ENCODE peak calls at places on chromosomes 4 and X, in five cellular contexts. X, O, C, Q and V are unnamed samples.

GRCh38 chr4:90207887-90208454 is 80.8 kb downstream of the CCSER1 start:
- DNase-seq in X (no peak), O (no peak), C (no peak), Q (no peak), V (no peak)

GRCh38 chrX:139544591-139544990 is 14.1 kb downstream of the F9 start:
- DNase-seq in X (no peak), O (no peak), C (no peak), Q (peak), V (no peak)

GRCh38 chr4:54172156-54172555 is 56.9 kb upstream of the PDGFRA start:
- DNase-seq in X (no peak), O (peak), C (no peak), Q (no peak), V (no peak)

GRCh38 chr4:144592264-144592663 is 53.7 kb upstream of the HHIP start:
- DNase-seq in X (no peak), O (no peak), C (no peak), Q (no peak), V (no peak)

GRCh38 chr4:185566972-185567749 is 31.9 kb upstream of the PDLIM3 start:
- DNase-seq in X (peak), O (peak), C (no peak), Q (no peak), V (peak)

GRCh38 chr4:145785391-145786008 is 105.6 kb downstream of the C4orf51 start:
- DNase-seq in X (no peak), O (peak), C (no peak), Q (no peak), V (no peak)

GRCh38 chr4:133152801-133153526 is 3.9 kb downstream of the PCDH10 start:
- DNase-seq in X (peak), O (no peak), C (no peak), Q (no peak), V (no peak)

GRCh38 chrX:1448793-1449580 is 3.7 kb downstream of the ASMTL start:
- DNase-seq in X (no peak), O (no peak), C (no peak), Q (no peak), V (no peak)

GRCh38 chr4:182918791-182919302 is 1.7 kb upstream of the DCTD start:
- DNase-seq in X (no peak), O (no peak), C (no peak), Q (no peak), V (no peak)

GRCh38 chrX:134396174-134396573 is 63.8 kb upstream of the HPRT1 start:
- DNase-seq in X (no peak), O (peak), C (no peak), Q (peak), V (peak)

GRCh38 chrX:314781-315595 is 3.6 kb downstream of the GTPBP6 start:
- DNase-seq in X (no peak), O (no peak), C (no peak), Q (no peak), V (no peak)

GRCh38 chrX:103063918-103064434 is at the start of gene BEX1:
- DNase-seq in X (peak), O (peak), C (no peak), Q (no peak), V (no peak)

GRCh38 chr4:124266706-124267105 is 445.8 kb downstream of the ANKRD50 start:
- DNase-seq in X (no peak), O (no peak), C (no peak), Q (no peak), V (no peak)

GRCh38 chrX:45628041-45628440 is 427.4 kb upstream of the DIPK2B start:
- DNase-seq in X (no peak), O (peak), C (no peak), Q (no peak), V (no peak)

GRCh38 chrX:119784747-119785446 is 6.5 kb downstream of the RPL39 start:
- DNase-seq in X (no peak), O (peak), C (no peak), Q (peak), V (peak)

GRCh38 chrX:109859673-109860072 is 126.6 kb upstream of the ACSL4 start:
- DNase-seq in X (no peak), O (no peak), C (no peak), Q (no peak), V (no peak)

GRCh38 chrX:41889317-41890025 is 33.9 kb downstream of the CASK start:
- DNase-seq in X (no peak), O (peak), C (no peak), Q (peak), V (peak)

GRCh38 chrX:40009462-40009851 is 88.3 kb downstream of the BCOR start:
- DNase-seq in X (no peak), O (no peak), C (no peak), Q (no peak), V (no peak)

GRCh38 chr4:86554641-86555040 is 39.5 kb upstream of the PTPN13 start:
- DNase-seq in X (no peak), O (no peak), C (no peak), Q (no peak), V (no peak)

GRCh38 chrX:100748133-100748532 is 16.2 kb upstream of the SYTL4 start:
- DNase-seq in X (peak), O (peak), C (no peak), Q (no peak), V (peak)

GRCh38 chr4:176191974-176192373 is 3.4 kb downstream of the SPATA4 start:
- DNase-seq in X (no peak), O (peak), C (no peak), Q (peak), V (peak)

GRCh38 chrX:153766098-153766817 is 2.2 kb downstream of the PLXNB3 start:
- DNase-seq in X (peak), O (peak), C (no peak), Q (peak), V (peak)

GRCh38 chr4:76708986-76709385 is 189.0 kb downstream of the SOWAHB start:
- DNase-seq in X (no peak), O (no peak), C (no peak), Q (no peak), V (no peak)

DNA sequence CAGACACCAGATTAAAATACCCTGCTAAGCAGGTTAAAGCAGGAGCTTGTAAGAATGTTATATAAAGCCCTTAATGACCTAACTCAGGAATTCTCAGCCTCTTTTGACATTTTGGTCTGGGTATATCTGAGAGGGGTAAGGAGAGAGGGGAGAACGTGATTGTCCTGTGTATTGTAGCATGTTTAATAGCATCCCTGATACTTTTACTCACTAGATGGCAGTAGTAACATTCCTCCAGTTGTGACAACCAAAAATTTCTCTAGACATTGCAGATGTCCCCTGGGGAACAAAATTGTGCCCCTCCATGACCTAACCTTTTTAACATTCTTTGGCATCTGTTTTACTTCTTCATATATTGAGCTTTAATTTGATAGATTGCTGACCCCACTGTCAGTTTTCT is 17.9 kb downstream of the SMARCA5 start:
- DNase-seq in X (no peak), O (peak), C (no peak), Q (peak), V (no peak)
- TF ChIP-seq CTCF in X (peak), O (peak), C (no peak), Q (peak), V (peak)

GRCh38 chr4:92060333-92060732 is 243.4 kb upstream of the GRID2 start:
- DNase-seq in X (no peak), O (no peak), C (no peak), Q (no peak), V (no peak)
- TF ChIP-seq CTCF in X (no peak), O (no peak), C (no peak), Q (no peak), V (no peak)

GRCh38 chr4:149370002-149370401 is 445.6 kb downstream of the IQCM start:
- DNase-seq in X (no peak), O (no peak), C (no peak), Q (peak), V (no peak)

DNA sequence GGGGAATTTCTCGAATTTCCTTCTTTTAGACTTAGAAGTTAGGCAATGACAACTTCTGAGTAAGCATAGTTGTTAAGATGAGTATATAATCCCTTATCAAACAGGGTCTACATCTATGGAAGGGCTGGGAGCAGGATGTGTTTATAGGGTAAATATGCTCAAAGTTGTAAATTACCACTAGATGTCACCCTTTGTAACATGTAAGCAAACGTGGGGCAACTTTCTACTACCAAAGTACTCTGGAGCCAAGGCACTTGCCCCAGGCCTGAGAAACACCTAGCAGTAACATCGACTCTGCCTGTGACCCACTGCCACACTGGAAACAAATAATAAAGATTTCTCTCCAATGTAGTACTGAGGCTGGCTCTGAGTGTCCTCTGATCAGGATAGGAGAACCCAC is 444.6 kb downstream of the IQCM start:
- DNase-seq in X (peak), O (peak), C (no peak), Q (peak), V (peak)
- TF ChIP-seq CTCF in X (peak), O (peak), C (peak), Q (peak), V (peak)

GRCh38 chr4:103718993-103719319 is 829 bp downstream of the TACR3 start:
- DNase-seq in X (no peak), O (no peak), C (no peak), Q (no peak), V (no peak)
- TF ChIP-seq CTCF in X (peak), O (no peak), C (no peak), Q (no peak), V (no peak)

GRCh38 chr4:16818005-16818404 is 80.4 kb downstream of the LDB2 start:
- DNase-seq in X (no peak), O (no peak), C (no peak), Q (no peak), V (no peak)
- TF ChIP-seq CTCF in X (no peak), O (no peak), C (no peak), Q (no peak), V (no peak)

DNA sequence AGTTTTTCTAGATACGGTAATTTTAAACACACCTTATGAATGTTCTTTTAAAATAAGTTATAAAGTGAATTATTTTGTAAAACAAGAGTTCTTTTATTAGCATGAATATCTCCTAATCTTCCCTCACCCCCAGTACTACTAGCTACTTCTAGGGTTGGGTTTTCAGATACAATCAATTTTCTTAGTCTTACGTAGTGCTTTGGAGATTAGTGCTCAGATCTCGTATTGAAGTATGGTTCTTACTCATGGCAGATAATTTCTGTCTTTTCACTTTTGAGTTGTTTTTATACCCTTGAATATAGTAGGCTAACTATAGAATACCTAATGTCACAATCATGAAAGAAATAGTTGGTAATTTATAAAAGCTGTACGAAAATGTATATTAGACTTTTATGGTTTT is 43.2 kb downstream of the CDKL5 start:
- DNase-seq in X (no peak), O (no peak), C (no peak), Q (no peak), V (no peak)
- TF ChIP-seq CTCF in X (no peak), O (no peak), C (no peak), Q (no peak), V (no peak)

DNA sequence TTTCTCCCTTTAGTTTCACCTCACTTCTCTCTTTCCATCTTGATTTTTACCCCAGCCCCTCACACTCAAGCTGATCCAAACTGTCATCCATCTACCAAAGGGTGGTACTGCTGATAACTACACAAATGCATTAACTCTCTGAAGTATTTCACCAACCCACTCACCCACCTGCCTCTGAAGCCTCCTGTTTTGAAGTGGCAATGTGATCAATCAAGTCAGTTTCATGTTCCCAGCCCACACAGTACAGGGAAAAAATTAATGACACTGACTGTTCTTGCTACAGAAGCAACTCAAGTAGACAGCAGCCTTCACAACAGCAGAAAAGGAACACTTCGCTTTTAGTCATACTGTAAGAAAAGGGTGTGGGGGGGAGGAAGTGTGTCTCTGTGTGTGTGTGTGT is 183.0 kb upstream of the NOCT start:
- DNase-seq in X (no peak), O (no peak), C (no peak), Q (no peak), V (no peak)
- TF ChIP-seq CTCF in X (no peak), O (no peak), C (no peak), Q (no peak), V (no peak)

GRCh38 chr4:158861281-158861680 is 92.5 kb downstream of the FNIP2 start:
- DNase-seq in X (no peak), O (no peak), C (no peak), Q (no peak), V (no peak)

GRCh38 chr4:158863296-158863695 is 94.5 kb downstream of the FNIP2 start:
- DNase-seq in X (no peak), O (no peak), C (no peak), Q (no peak), V (no peak)

GRCh38 chr4:158859661-158860060 is 90.8 kb downstream of the FNIP2 start:
- DNase-seq in X (no peak), O (no peak), C (no peak), Q (peak), V (no peak)

GRCh38 chr4:158860856-158861255 is 92.0 kb downstream of the FNIP2 start:
- DNase-seq in X (no peak), O (no peak), C (no peak), Q (no peak), V (no peak)

DNA sequence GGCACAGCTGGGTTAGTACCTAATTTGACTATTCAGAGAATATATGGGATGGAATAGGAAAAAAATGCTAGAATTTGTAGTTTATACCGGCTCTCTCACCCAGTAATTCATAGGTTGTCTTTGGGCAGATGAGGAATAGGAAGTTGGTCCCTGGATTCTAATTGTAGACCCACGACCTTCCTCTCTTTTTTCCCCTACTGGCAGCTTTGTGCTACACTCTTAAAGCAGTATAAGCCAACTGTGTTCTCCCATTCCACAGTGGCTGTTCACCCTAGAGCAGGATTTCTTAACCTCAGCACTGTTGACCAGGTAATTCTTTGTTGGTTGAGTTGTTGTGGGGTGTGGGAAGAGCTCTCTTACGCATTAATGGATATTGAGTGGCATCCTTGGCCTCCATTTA is 92.9 kb downstream of the FNIP2 start:
- DNase-seq in X (no peak), O (no peak), C (no peak), Q (no peak), V (no peak)
- TF ChIP-seq CTCF in X (peak), O (no peak), C (no peak), Q (no peak), V (no peak)